ENCODE peak calls at places on chromosome 22, in ten cellular contexts. I is LHCN-M2, V is amniotic stem cell, O is germinal center, J is spleen, Y is GM19239, Z is SIG-M5, M is islet precursor cell, K is COR-L47, T is AG09319. S is an unnamed sample.

GRCh38 chr22:27613099-27614089 is 188.2 kb downstream of the MN1 start:
- DNase-seq in I (no peak), V (no peak), O (no peak), J (no peak), Y (no peak), Z (no peak), M (no peak), K (no peak), T (no peak), S (no peak)

GRCh38 chr22:26643368-26644100 is 13.9 kb upstream of the MIAT start:
- DNase-seq in I (no peak), V (no peak), O (no peak), J (no peak), Y (no peak), Z (no peak), M (no peak), K (no peak), T (no peak), S (no peak)

GRCh38 chr22:29342577-29343312 is 27.2 kb upstream of the RASL10A start:
- DNase-seq in I (no peak), V (no peak), O (no peak), J (no peak), Y (no peak), Z (no peak), M (no peak), K (no peak), T (no peak), S (no peak)

GRCh38 chr22:37485006-37485713 is 1.0 kb downstream of the MFNG start:
- DNase-seq in I (no peak), V (no peak), O (peak; percentile 57), J (peak; percentile 92), Y (peak; percentile 52), Z (no peak), M (no peak), K (no peak), T (no peak), S (peak; percentile 46)

GRCh38 chr22:44206696-44207095 is 26.0 kb downstream of the PARVG start:
- DNase-seq in I (no peak), V (no peak), O (no peak), J (no peak), Y (no peak), Z (no peak), M (peak; percentile 28), K (no peak), T (no peak), S (no peak)

GRCh38 chr22:46574993-46575914 is 37.8 kb upstream of the CELSR1 start:
- DNase-seq in I (no peak), V (no peak), O (no peak), J (peak; percentile 80), Y (no peak), Z (no peak), M (peak; percentile 96), K (no peak), T (no peak), S (peak; percentile 33)

GRCh38 chr22:43893266-43893665 is 1.5 kb upstream of the PNPLA5 start:
- DNase-seq in I (no peak), V (no peak), O (no peak), J (peak; percentile 56), Y (no peak), Z (no peak), M (no peak), K (no peak), T (no peak), S (no peak)

GRCh38 chr22:28874816-28875320 is 8.5 kb upstream of the ZNRF3 start:
- DNase-seq in I (no peak), V (no peak), O (no peak), J (no peak), Y (no peak), Z (no peak), M (no peak), K (no peak), T (no peak), S (no peak)

GRCh38 chr22:19143967-19144400 is 467 bp downstream of the ESS2 start:
- DNase-seq in I (no peak), V (no peak), O (peak; percentile 40), J (peak; percentile 74), Y (no peak), Z (no peak), M (no peak), K (no peak), T (no peak), S (no peak)

GRCh38 chr22:22721681-22722309 is 77.4 kb downstream of the GGTLC2 start:
- DNase-seq in I (peak; percentile 29), V (no peak), O (no peak), J (no peak), Y (no peak), Z (no peak), M (peak; percentile 62), K (no peak), T (no peak), S (no peak)

GRCh38 chr22:44648821-44649566 is 53.0 kb upstream of the PRR5 start:
- DNase-seq in I (peak; percentile 64), V (peak; percentile 78), O (no peak), J (peak; percentile 64), Y (no peak), Z (no peak), M (peak; percentile 57), K (no peak), T (peak; percentile 98), S (no peak)

GRCh38 chr22:28183078-28183870 is 264.2 kb upstream of the PITPNB start:
- DNase-seq in I (no peak), V (no peak), O (no peak), J (no peak), Y (no peak), Z (no peak), M (no peak), K (peak; percentile 73), T (no peak), S (no peak)

GRCh38 chr22:39574779-39575551 is 4.4 kb downstream of the CACNA1I start:
- DNase-seq in I (peak; percentile 86), V (peak; percentile 75), O (no peak), J (no peak), Y (no peak), Z (no peak), M (peak; percentile 96), K (no peak), T (peak; percentile 16), S (peak; percentile 50)

GRCh38 chr22:36770946-36771340 is 5.0 kb downstream of the IFT27 start:
- DNase-seq in I (no peak), V (no peak), O (no peak), J (peak; percentile 38), Y (no peak), Z (no peak), M (no peak), K (no peak), T (no peak), S (no peak)

GRCh38 chr22:24325105-24325757 is 54.6 kb downstream of the SPECC1L start:
- DNase-seq in I (peak; percentile 88), V (peak; percentile 79), O (peak; percentile 62), J (no peak), Y (peak; percentile 64), Z (peak; percentile 42), M (no peak), K (peak; percentile 45), T (peak; percentile 80), S (peak; percentile 78)

GRCh38 chr22:28710112-28710888 is 30.7 kb upstream of the TTC28 start:
- DNase-seq in I (peak; percentile 90), V (peak; percentile 53), O (no peak), J (no peak), Y (no peak), Z (no peak), M (no peak), K (no peak), T (peak; percentile 69), S (peak; percentile 60)

GRCh38 chr22:39013923-39014722 is at the start of gene APOBEC3C:
- DNase-seq in I (peak; percentile 85), V (peak; percentile 70), O (peak; percentile 73), J (peak; percentile 91), Y (peak; percentile 69), Z (peak; percentile 9), M (peak; percentile 93), K (no peak), T (peak; percentile 76), S (no peak)

GRCh38 chr22:19868773-19869471 is 14.2 kb upstream of the GNB1L start:
- DNase-seq in I (no peak), V (no peak), O (no peak), J (peak; percentile 62), Y (no peak), Z (no peak), M (peak; percentile 40), K (no peak), T (no peak), S (no peak)

GRCh38 chr22:50118557-50119168 is 28.9 kb downstream of the MOV10L1 start:
- DNase-seq in I (peak; percentile 61), V (peak; percentile 16), O (no peak), J (no peak), Y (no peak), Z (no peak), M (peak; percentile 86), K (no peak), T (peak; percentile 56), S (peak; percentile 98)

GRCh38 chr22:31942091-31942490 is 2.2 kb upstream of the YWHAH start:
- DNase-seq in I (no peak), V (no peak), O (no peak), J (peak; percentile 61), Y (no peak), Z (no peak), M (no peak), K (no peak), T (no peak), S (no peak)

GRCh38 chr22:37968452-37969251 is 15.2 kb downstream of the POLR2F start:
- DNase-seq in I (no peak), V (no peak), O (no peak), J (no peak), Y (no peak), Z (no peak), M (no peak), K (no peak), T (no peak), S (no peak)

GRCh38 chr22:33832558-33833151 is 87.6 kb downstream of the LARGE1 start:
- DNase-seq in I (no peak), V (no peak), O (no peak), J (no peak), Y (no peak), Z (no peak), M (no peak), K (no peak), T (no peak), S (no peak)

GRCh38 chr22:36435516-36436415 is 45.7 kb downstream of the TXN2 start:
- DNase-seq in I (no peak), V (no peak), O (peak; percentile 35), J (peak; percentile 87), Y (no peak), Z (no peak), M (peak; percentile 85), K (no peak), T (no peak), S (no peak)

GRCh38 chr22:26835929-26836528 is 178.6 kb downstream of the MIAT start:
- DNase-seq in I (peak; percentile 48), V (no peak), O (peak; percentile 63), J (no peak), Y (peak; percentile 61), Z (no peak), M (peak; percentile 77), K (peak; percentile 34), T (no peak), S (no peak)

GRCh38 chr22:17369553-17370035 is 334 bp downstream of the CECR2 start:
- DNase-seq in I (no peak), V (no peak), O (peak; percentile 22), J (peak; percentile 82), Y (peak; percentile 52), Z (no peak), M (peak; percentile 80), K (no peak), T (no peak), S (no peak)

GRCh38 chr22:35961480-35961902 is 67.1 kb downstream of the RBFOX2 start:
- DNase-seq in I (peak; percentile 75), V (peak; percentile 42), O (no peak), J (no peak), Y (no peak), Z (no peak), M (peak; percentile 83), K (peak; percentile 63), T (peak; percentile 51), S (peak; percentile 87)

GRCh38 chr22:32531955-32532818 is 57.6 kb downstream of the FBXO7 start:
- DNase-seq in I (peak; percentile 79), V (peak; percentile 46), O (no peak), J (no peak), Y (no peak), Z (no peak), M (peak; percentile 88), K (no peak), T (peak; percentile 86), S (no peak)

GRCh38 chr22:24053481-24054226 is 42.5 kb downstream of the CABIN1 start:
- DNase-seq in I (no peak), V (no peak), O (peak; percentile 38), J (no peak), Y (peak; percentile 33), Z (no peak), M (no peak), K (no peak), T (no peak), S (no peak)

S was measured in pulmonary artery endothelial cell.